ENCODE peak calls at places on chromosomes 3 and 15, in ten cellular contexts. T is right atrium auricular region, H is left ventricle myocardium inferior, R is neural crest cell, M is IMR-90, C is gastrocnemius medialis, X is cardiac muscle cell, B is AG09309, G is upper lobe of left lung, D is AG09319. L is an unnamed sample.

GRCh38 chr3:73499787-73500186 is 125.0 kb downstream of the PDZRN3 start:
- DNase-seq in T (no peak), H (no peak), R (no peak), M (no peak), C (no peak), X (no peak), B (no peak), G (no peak), D (no peak), L (no peak)

GRCh38 chr3:31918179-31919165 is 62.6 kb downstream of the OSBPL10 start:
- DNase-seq in T (no peak), H (no peak), R (no peak), M (no peak), C (no peak), X (no peak), B (no peak), G (no peak), D (no peak), L (no peak)

GRCh38 chr3:181725830-181726229 is 14.1 kb downstream of the SOX2 start:
- DNase-seq in T (no peak), H (no peak), R (peak), M (no peak), C (no peak), X (no peak), B (no peak), G (no peak), D (no peak), L (no peak)

GRCh38 chr3:137792633-137793271 is 28.6 kb downstream of the SOX14 start:
- DNase-seq in T (no peak), H (no peak), R (peak), M (peak), C (no peak), X (peak), B (no peak), G (no peak), D (no peak), L (no peak)

GRCh38 chr3:59388555-59389280 is 338.9 kb upstream of the CFAP20DC start:
- DNase-seq in T (no peak), H (no peak), R (no peak), M (no peak), C (no peak), X (no peak), B (no peak), G (no peak), D (no peak), L (no peak)

GRCh38 chr3:117435481-117435880 is 725.9 kb downstream of the TUSC7 start:
- DNase-seq in T (no peak), H (no peak), R (no peak), M (no peak), C (no peak), X (no peak), B (no peak), G (no peak), D (no peak), L (no peak)

GRCh38 chr3:131083190-131083863 is 56.6 kb downstream of the NEK11 start:
- DNase-seq in T (no peak), H (peak), R (peak), M (no peak), C (no peak), X (peak), B (no peak), G (no peak), D (no peak), L (no peak)

GRCh38 chr3:138348107-138348949 is at the start of gene MRAS:
- DNase-seq in T (peak), H (peak), R (peak), M (peak), C (peak), X (peak), B (peak), G (peak), D (peak), L (no peak)

GRCh38 chr3:10235551-10235950 is 12.7 kb upstream of the TATDN2 start:
- DNase-seq in T (no peak), H (no peak), R (no peak), M (no peak), C (no peak), X (no peak), B (no peak), G (no peak), D (no peak), L (no peak)

GRCh38 chr3:33209357-33209756 is 9.3 kb downstream of the SUSD5 start:
- DNase-seq in T (no peak), H (no peak), R (no peak), M (no peak), C (no peak), X (no peak), B (no peak), G (no peak), D (no peak), L (no peak)

GRCh38 chr3:126753191-126754160 is 49.4 kb downstream of the CHCHD6 start:
- DNase-seq in T (no peak), H (no peak), R (no peak), M (peak), C (no peak), X (no peak), B (no peak), G (peak), D (no peak), L (no peak)

GRCh38 chr15:82952156-82953081 is at the start of gene HOMER2:
- DNase-seq in T (no peak), H (peak), R (peak), M (no peak), C (peak), X (peak), B (no peak), G (no peak), D (no peak), L (no peak)

GRCh38 chr3:11774296-11774877 is 72.3 kb downstream of the TAMM41 start:
- DNase-seq in T (no peak), H (no peak), R (peak), M (peak), C (no peak), X (peak), B (no peak), G (peak), D (no peak), L (no peak)

GRCh38 chr3:72756900-72757299 is 91.3 kb downstream of the SHQ1 start:
- DNase-seq in T (no peak), H (no peak), R (no peak), M (no peak), C (no peak), X (no peak), B (no peak), G (no peak), D (no peak), L (no peak)

GRCh38 chr3:38519000-38519399 is 22.9 kb downstream of the EXOG start:
- DNase-seq in T (no peak), H (no peak), R (no peak), M (peak), C (no peak), X (no peak), B (no peak), G (no peak), D (no peak), L (no peak)

GRCh38 chr3:54822206-54822605 is 105.7 kb downstream of the LRTM1 start:
- DNase-seq in T (no peak), H (no peak), R (no peak), M (peak), C (peak), X (no peak), B (peak), G (peak), D (peak), L (no peak)

GRCh38 chr15:48617619-48618018 is 27.9 kb downstream of the FBN1 start:
- DNase-seq in T (peak), H (peak), R (no peak), M (peak), C (no peak), X (no peak), B (peak), G (peak), D (peak), L (no peak)

GRCh38 chr3:3366391-3366790 is 186.9 kb upstream of the CRBN start:
- DNase-seq in T (no peak), H (peak), R (no peak), M (no peak), C (no peak), X (peak), B (no peak), G (no peak), D (no peak), L (no peak)

GRCh38 chr3:46681387-46681786 is 12.1 kb downstream of the ALS2CL start:
- DNase-seq in T (no peak), H (no peak), R (no peak), M (no peak), C (no peak), X (no peak), B (no peak), G (no peak), D (no peak), L (no peak)

GRCh38 chr3:102181202-102181920 is 253.5 kb upstream of the ZPLD1 start:
- DNase-seq in T (no peak), H (no peak), R (no peak), M (peak), C (no peak), X (peak), B (peak), G (no peak), D (peak), L (no peak)

GRCh38 chr15:29939404-29939803 is 117.1 kb upstream of the TJP1 start:
- DNase-seq in T (no peak), H (no peak), R (no peak), M (peak), C (no peak), X (no peak), B (no peak), G (no peak), D (no peak), L (no peak)

GRCh38 chr3:163605915-163606314 is 1472.4 kb downstream of the SI start:
- DNase-seq in T (no peak), H (no peak), R (no peak), M (no peak), C (no peak), X (no peak), B (no peak), G (no peak), D (no peak), L (no peak)

GRCh38 chr15:67120839-67121540 is 55.6 kb downstream of the SMAD3 start:
- DNase-seq in T (peak), H (peak), R (no peak), M (peak), C (peak), X (no peak), B (peak), G (peak), D (peak), L (peak)

GRCh38 chr15:101180620-101181307 is 71.1 kb downstream of the CHSY1 start:
- DNase-seq in T (no peak), H (no peak), R (no peak), M (no peak), C (no peak), X (no peak), B (no peak), G (no peak), D (no peak), L (no peak)

GRCh38 chr15:98506711-98507110 is 141.6 kb upstream of the IGF1R start:
- DNase-seq in T (no peak), H (no peak), R (no peak), M (no peak), C (no peak), X (no peak), B (no peak), G (no peak), D (no peak), L (no peak)

GRCh38 chr15:68200016-68200861 is 4.9 kb downstream of the CALML4 start:
- DNase-seq in T (no peak), H (no peak), R (no peak), M (no peak), C (no peak), X (peak), B (no peak), G (no peak), D (no peak), L (no peak)

GRCh38 chr15:59349715-59350420 is 22.8 kb downstream of the MYO1E start:
- DNase-seq in T (no peak), H (no peak), R (no peak), M (peak), C (no peak), X (no peak), B (peak), G (peak), D (no peak), L (no peak)

GRCh38 chr3:183515968-183516851 is 39.3 kb downstream of the KLHL6 start:
- DNase-seq in T (no peak), H (no peak), R (no peak), M (no peak), C (no peak), X (peak), B (no peak), G (peak), D (no peak), L (peak)

GRCh38 chr3:173371848-173372487 is 25.6 kb upstream of the NLGN1 start:
- DNase-seq in T (no peak), H (no peak), R (peak), M (peak), C (no peak), X (peak), B (no peak), G (no peak), D (no peak), L (no peak)

GRCh38 chr15:67083135-67083766 is 17.8 kb downstream of the SMAD3 start:
- DNase-seq in T (no peak), H (no peak), R (no peak), M (peak), C (no peak), X (no peak), B (no peak), G (no peak), D (no peak), L (no peak)

GRCh38 chr3:161349529-161350278 is 21.6 kb downstream of the SPTSSB start:
- DNase-seq in T (no peak), H (no peak), R (no peak), M (peak), C (no peak), X (no peak), B (peak), G (no peak), D (peak), L (no peak)

GRCh38 chr3:160464971-160465370 is 15.4 kb upstream of the TRIM59 start:
- DNase-seq in T (no peak), H (no peak), R (no peak), M (no peak), C (no peak), X (no peak), B (no peak), G (no peak), D (no peak), L (no peak)

GRCh38 chr3:127183931-127184869 is 8.7 kb upstream of the PRR23E start:
- DNase-seq in T (no peak), H (no peak), R (no peak), M (no peak), C (no peak), X (no peak), B (no peak), G (peak), D (no peak), L (no peak)

GRCh38 chr3:25265284-25265683 is 162.8 kb upstream of the RARB start:
- DNase-seq in T (no peak), H (no peak), R (no peak), M (no peak), C (no peak), X (no peak), B (no peak), G (no peak), D (no peak), L (no peak)

GRCh38 chr3:172846706-172847105 is 96.2 kb downstream of the ECT2 start:
- DNase-seq in T (no peak), H (no peak), R (no peak), M (no peak), C (no peak), X (no peak), B (no peak), G (no peak), D (no peak), L (no peak)

DNA sequence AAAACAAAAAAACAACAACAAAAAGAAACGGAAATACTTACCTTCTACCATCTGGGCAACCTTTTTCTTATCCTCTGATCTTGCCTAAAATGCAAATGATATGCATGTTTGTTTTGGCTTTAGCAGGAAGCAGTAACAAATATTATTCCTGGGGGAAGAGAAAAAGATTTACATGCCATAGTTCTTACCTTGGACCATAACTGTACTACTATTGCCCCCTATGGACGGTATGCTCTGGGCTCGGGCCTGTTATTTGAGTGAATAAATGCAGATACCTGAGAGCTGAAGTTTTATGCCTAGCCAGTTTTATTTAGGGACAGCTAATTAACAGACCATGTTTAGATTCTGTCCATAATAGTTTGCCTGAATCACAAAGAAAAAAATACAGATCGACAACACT is 12.6 kb upstream of the STARD5 start:
- DNase-seq in T (peak), H (no peak), R (no peak), M (peak), C (no peak), X (no peak), B (no peak), G (no peak), D (no peak), L (no peak)
- TF ChIP-seq CTCF in T (peak), H (peak), R (peak), M (peak), C (no peak), X (peak), B (peak), G (no peak), D (peak), L (peak)

GRCh38 chr3:190877925-190878324 is 15.4 kb upstream of the GMNC start:
- DNase-seq in T (no peak), H (no peak), R (no peak), M (no peak), C (no peak), X (no peak), B (no peak), G (no peak), D (no peak), L (no peak)
- TF ChIP-seq CTCF in T (peak), H (peak), R (peak), M (no peak), C (no peak), X (peak), B (no peak), G (no peak), D (no peak), L (no peak)

GRCh38 chr15:94053626-94054025 is 177.7 kb upstream of the MCTP2 start:
- DNase-seq in T (no peak), H (no peak), R (no peak), M (no peak), C (no peak), X (no peak), B (no peak), G (no peak), D (no peak), L (no peak)

GRCh38 chr15:94057305-94057704 is 174.1 kb upstream of the MCTP2 start:
- DNase-seq in T (no peak), H (no peak), R (no peak), M (no peak), C (no peak), X (no peak), B (no peak), G (no peak), D (no peak), L (no peak)

GRCh38 chr15:94056314-94056713 is 175.0 kb upstream of the MCTP2 start:
- DNase-seq in T (no peak), H (no peak), R (no peak), M (peak), C (no peak), X (no peak), B (peak), G (no peak), D (no peak), L (no peak)

GRCh38 chr15:94061041-94061440 is 170.3 kb upstream of the MCTP2 start:
- DNase-seq in T (no peak), H (no peak), R (no peak), M (peak), C (no peak), X (no peak), B (no peak), G (no peak), D (no peak), L (no peak)

GRCh38 chr15:94059188-94059587 is 172.2 kb upstream of the MCTP2 start:
- DNase-seq in T (no peak), H (no peak), R (no peak), M (no peak), C (no peak), X (no peak), B (no peak), G (no peak), D (no peak), L (no peak)
- TF ChIP-seq CTCF in T (no peak), H (no peak), R (no peak), M (no peak), C (no peak), X (no peak), B (no peak), G (no peak), D (no peak), L (no peak)

GRCh38 chr3:149970716-149971402 is at the start of gene PFN2:
- DNase-seq in T (no peak), H (peak), R (peak), M (peak), C (peak), X (peak), B (no peak), G (peak), D (peak), L (peak)

GRCh38 chr3:149969945-149970715 is 565 bp downstream of the PFN2 start:
- DNase-seq in T (peak), H (peak), R (peak), M (peak), C (peak), X (peak), B (no peak), G (peak), D (peak), L (peak)

GRCh38 chr3:149968216-149968615 is 2.5 kb downstream of the PFN2 start:
- DNase-seq in T (no peak), H (no peak), R (no peak), M (peak), C (no peak), X (peak), B (no peak), G (no peak), D (no peak), L (no peak)

GRCh38 chr3:149967067-149967685 is 3.5 kb downstream of the PFN2 start:
- DNase-seq in T (no peak), H (no peak), R (no peak), M (peak), C (no peak), X (peak), B (no peak), G (no peak), D (no peak), L (no peak)

DNA sequence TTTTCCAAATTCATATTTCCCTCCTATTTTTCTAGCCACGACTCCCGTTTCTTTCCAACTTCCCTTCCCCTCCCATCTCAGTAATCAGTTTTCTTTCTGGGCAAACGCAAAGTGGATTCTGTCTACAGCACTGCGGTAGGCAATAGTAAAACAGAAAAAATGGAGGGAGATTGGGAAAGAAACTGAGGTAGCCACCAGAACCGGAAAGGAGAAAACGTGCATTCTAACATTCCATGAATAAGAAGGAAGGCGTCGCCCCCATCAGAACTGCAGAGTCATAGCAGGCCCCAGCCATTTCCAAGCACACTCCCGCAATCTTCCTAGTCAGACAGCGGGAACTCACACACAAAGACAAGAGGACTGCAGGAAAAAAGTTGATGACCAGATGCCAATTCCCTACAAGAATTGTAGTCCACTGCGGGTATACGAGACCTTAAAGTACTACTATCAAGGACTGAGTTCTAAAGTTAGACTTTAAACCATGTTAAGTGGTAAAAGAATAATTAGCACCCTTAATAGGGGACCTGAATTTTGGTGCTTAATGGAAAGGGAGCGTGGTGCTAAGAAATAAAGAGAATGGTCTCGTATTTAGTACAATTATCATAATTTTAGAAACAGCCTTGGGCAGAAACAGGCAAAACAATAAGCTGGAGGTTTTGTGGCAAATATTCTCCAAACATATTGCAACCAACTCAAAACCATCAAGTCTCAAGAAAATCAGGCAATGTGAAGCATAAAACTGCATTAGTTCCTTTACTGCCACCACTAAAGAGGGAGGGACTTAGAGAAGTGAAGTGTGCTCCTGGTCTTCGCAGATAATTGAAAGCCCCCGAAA is 1.4 kb downstream of the PFN2 start:
- DNase-seq in T (peak), H (peak), R (peak), M (peak), C (peak), X (peak), B (no peak), G (peak), D (peak), L (no peak)
- TF ChIP-seq CTCF in T (peak), H (no peak), R (no peak), M (peak), C (no peak), X (peak), B (no peak), G (no peak), D (peak), L (no peak)

L was measured in natural killer cell.